ENCODE peak calls at places on chromosome 17, in eight cellular contexts. P is brain microvascular endothelial cell, G is heart right ventricle, U is fibroblast of lung, E is upper lobe of right lung, H is ascending aorta, I is PC-3, Q is ovary. K is an unnamed sample. For H3K27me3, the result is how much of the 10 kb centered on the place peaks cover.

GRCh38 chr17:70655179-70655578 is 485.8 kb downstream of the KCNJ2 start:
- DNase-seq in P (no peak), G (no peak), U (no peak), E (no peak), H (no peak), I (no peak), Q (no peak), K (no peak)

GRCh38 chr17:28567604-28568003 is 3.7 kb downstream of the PIGS start:
- DNase-seq in P (no peak), G (no peak), U (no peak), E (no peak), H (no peak), I (no peak), Q (no peak), K (no peak)

GRCh38 chr17:15490634-15491261 is 23.3 kb upstream of the CDRT4 start:
- DNase-seq in P (peak), G (peak), U (peak), E (no peak), H (peak), I (peak), Q (no peak), K (peak)

GRCh38 chr17:82332669-82333278 is 792 bp downstream of the SECTM1 start:
- DNase-seq in P (no peak), G (peak), U (peak), E (peak), H (no peak), I (peak), Q (peak), K (peak)

GRCh38 chr17:9292563-9292941 is 271.2 kb downstream of the NTN1 start:
- DNase-seq in P (no peak), G (no peak), U (no peak), E (no peak), H (no peak), I (no peak), Q (no peak), K (no peak)

GRCh38 chr17:17077101-17077500 is 34.8 kb downstream of the MPRIP start:
- DNase-seq in P (no peak), G (no peak), U (no peak), E (peak), H (no peak), I (no peak), Q (peak), K (no peak)

GRCh38 chr17:51461578-51462004 is 201.2 kb downstream of the UTP18 start:
- DNase-seq in P (peak), G (peak), U (peak), E (peak), H (no peak), I (peak), Q (peak), K (peak)

GRCh38 chr17:40486513-40487370 is 14.7 kb downstream of the TNS4 start:
- DNase-seq in P (peak), G (no peak), U (peak), E (no peak), H (no peak), I (peak), Q (peak), K (no peak)

GRCh38 chr17:55456307-55457240 is 34.9 kb upstream of the MMD start:
- DNase-seq in P (no peak), G (no peak), U (no peak), E (no peak), H (no peak), I (peak), Q (no peak), K (no peak)

GRCh38 chr17:45847747-45848146 is 3.1 kb downstream of the SPPL2C start:
- DNase-seq in P (no peak), G (no peak), U (no peak), E (no peak), H (no peak), I (no peak), Q (no peak), K (no peak)

GRCh38 chr17:7997186-7997585 is 5.2 kb upstream of the GUCY2D start:
- DNase-seq in P (no peak), G (peak), U (peak), E (no peak), H (no peak), I (peak), Q (no peak), K (no peak)

GRCh38 chr17:70184770-70185169 is 15.4 kb downstream of the KCNJ2 start:
- DNase-seq in P (peak), G (no peak), U (peak), E (no peak), H (no peak), I (peak), Q (no peak), K (no peak)

GRCh38 chr17:55540414-55541091 is 29.3 kb upstream of the SMIM36 start:
- DNase-seq in P (peak), G (no peak), U (peak), E (no peak), H (no peak), I (peak), Q (no peak), K (no peak)

GRCh38 chr17:40099627-40100418 is 566 bp downstream of the NR1D1 start:
- DNase-seq in P (no peak), G (no peak), U (no peak), E (no peak), H (no peak), I (no peak), Q (no peak), K (peak)

DNA sequence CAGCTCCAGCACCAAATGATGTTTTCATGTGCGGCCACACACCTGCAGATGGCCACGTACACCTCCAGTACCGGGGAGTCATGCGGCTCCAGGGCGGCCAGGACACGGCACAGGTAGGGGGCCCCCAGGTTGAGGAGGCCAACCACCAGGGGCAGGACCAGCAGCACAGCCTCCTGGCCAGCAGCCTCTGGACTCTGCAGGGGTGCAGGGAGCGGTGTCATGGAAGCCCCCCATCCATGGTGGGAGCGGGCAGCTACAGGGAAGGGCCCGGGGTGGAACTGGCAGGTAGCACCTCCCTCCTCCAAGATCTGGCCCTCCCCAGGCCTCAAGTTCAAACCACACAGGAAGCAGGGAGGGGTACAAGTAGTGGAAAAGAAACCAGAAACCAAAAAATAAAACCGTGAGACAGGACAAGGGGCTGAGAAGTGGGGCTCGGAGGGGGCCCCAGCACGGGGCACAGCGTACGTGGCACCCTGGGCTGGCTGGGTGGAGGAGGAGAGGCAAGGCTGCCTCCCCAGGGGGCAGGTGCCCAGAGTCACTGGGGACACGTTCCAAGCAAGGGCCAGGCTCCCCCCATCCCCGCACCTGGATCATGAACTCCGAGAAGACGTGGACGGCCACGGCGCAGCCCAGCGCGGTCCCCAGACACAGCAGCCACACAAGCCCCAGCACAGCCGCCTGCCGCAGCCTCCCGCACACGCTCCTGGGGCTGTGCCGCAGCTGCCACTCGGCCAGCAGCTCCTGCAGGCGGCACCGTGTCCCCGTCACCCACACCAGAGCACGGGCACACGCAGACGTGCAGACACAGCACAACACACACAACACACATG is 7.4 kb downstream of the TMC6 start:
- DNase-seq in P (no peak), G (peak), U (no peak), E (no peak), H (no peak), I (no peak), Q (no peak), K (peak)
- H3K4me3 ChIP-seq in P (no peak), G (no peak), U (no peak), E (no peak), H (no peak), I (no peak), Q (no peak), K (no peak)

DNA sequence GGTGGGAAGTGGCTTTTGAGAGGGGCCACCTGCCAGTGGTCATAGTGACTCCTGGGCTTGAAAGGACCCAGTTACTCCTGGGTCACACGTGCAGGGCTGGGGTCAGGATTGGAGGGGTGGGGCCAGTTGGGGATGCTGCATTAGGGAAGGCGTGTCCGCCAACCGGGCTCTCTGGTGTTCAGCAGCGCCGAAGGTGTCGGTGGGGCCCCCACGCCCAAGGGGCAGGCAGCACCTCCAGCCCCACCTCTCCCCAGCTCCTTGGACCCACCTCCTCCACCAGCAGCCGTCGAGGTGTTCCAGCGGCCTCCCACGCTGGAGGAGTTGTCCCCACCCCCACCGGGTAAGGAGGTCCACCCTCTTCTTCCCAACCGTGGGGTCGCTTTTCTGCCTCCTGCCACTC is 9.5 kb downstream of the ABI3 start:
- DNase-seq in P (no peak), G (no peak), U (no peak), E (no peak), H (no peak), I (no peak), Q (no peak), K (no peak)
- H3K27ac ChIP-seq in P (no peak), G (no peak), U (no peak), E (no peak), H (no peak), I (no peak), Q (no peak), K (no peak)

GRCh38 chr17:60146206-60146605 is 3.6 kb upstream of the CA4 start:
- DNase-seq in P (no peak), G (no peak), U (no peak), E (no peak), H (no peak), I (no peak), Q (no peak), K (no peak)

GRCh38 chr17:60145006-60145935 is 4.5 kb upstream of the CA4 start:
- DNase-seq in P (no peak), G (no peak), U (no peak), E (no peak), H (no peak), I (peak), Q (no peak), K (no peak)

GRCh38 chr17:60149691-60150582 is at the start of gene CA4:
- DNase-seq in P (no peak), G (peak), U (no peak), E (no peak), H (no peak), I (no peak), Q (no peak), K (no peak)

GRCh38 chr17:60148300-60148838 is 1.4 kb upstream of the CA4 start:
- DNase-seq in P (no peak), G (no peak), U (no peak), E (no peak), H (no peak), I (no peak), Q (no peak), K (no peak)

DNA sequence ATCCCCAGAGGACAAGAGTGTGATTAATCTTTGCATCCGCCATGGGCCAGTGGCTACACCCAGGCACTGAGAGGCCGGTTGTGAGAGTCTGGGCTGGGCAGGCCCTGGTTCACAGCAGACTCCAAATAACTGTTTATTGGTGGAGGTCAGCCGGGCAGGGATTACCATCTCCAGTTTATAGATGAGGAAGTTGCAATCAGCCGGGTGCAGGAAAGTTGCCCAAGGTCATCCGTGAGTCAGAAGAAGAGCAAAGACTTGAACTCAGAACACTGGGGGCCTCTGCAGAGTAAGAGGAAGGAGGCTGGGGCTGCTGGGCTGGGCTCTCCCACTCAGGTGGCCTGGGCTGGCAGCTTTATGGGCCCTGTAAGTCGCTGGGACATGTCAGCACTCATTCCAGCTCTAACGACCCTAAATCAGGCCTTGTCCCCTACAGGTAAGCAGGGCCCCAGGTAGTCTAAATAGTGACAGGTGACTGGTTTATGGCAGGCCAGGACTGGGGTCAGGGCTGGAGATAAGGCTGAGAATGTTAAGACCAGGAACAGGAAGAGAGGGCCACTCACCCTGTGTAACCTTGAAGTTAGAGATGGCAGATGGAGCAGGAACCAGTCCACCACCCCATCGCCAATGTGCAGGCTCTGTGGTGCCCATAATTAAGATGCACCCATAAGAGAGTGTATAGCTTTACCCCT is 2.1 kb upstream of the CA4 start:
- DNase-seq in P (no peak), G (no peak), U (no peak), E (no peak), H (no peak), I (no peak), Q (no peak), K (no peak)
- H3K27me3 ChIP-seq in P (under half), G (half or more), U (half or more), E (half or more), H (under half), I (under half), Q (under half), K (under half)

GRCh38 chr17:30812218-30813177 is 12.0 kb downstream of the CRLF3 start:
- DNase-seq in P (no peak), G (no peak), U (peak), E (no peak), H (no peak), I (peak), Q (no peak), K (no peak)
- H3K4me3 ChIP-seq in P (no peak), G (no peak), U (no peak), E (no peak), H (no peak), I (no peak), Q (no peak), K (no peak)

GRCh38 chr17:3526491-3526890 is 31.1 kb downstream of the TRPV3 start:
- DNase-seq in P (no peak), G (no peak), U (no peak), E (peak), H (no peak), I (no peak), Q (no peak), K (no peak)
- H3K27ac ChIP-seq in P (no peak), G (no peak), U (no peak), E (no peak), H (no peak), I (no peak), Q (no peak), K (no peak)

DNA sequence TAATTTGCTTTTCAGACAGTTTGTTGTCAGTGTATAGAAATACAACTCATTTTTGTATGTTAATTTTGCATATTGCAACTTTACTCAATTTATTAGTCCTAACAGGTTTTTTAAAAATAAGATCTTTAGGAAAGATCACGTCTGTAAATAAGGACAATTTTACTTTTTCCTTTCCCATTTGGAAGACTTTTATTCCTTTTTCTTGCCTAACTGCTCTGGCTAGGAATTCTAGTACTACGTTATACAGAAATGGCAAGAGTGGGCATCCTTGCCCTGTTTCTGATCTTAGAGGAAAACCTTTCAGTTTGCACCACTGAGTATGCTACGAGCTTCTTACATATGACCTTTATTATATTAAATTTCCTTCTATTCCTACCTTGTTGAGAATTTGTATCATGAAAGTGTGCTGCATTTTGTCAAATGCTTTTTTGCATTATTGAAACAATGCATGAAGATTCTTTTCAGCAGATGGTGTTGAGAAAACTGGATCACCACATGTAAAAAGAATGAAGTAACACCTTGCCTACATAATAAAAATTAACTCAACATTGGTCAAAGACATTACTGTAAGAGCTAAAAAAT is 113.4 kb downstream of the BRIP1 start:
- DNase-seq in P (no peak), G (no peak), U (no peak), E (no peak), H (no peak), I (no peak), Q (no peak), K (no peak)
- H3K27me3 ChIP-seq in P (under half), G (under half), U (under half), E (under half), H (under half), I (under half), Q (under half), K (under half)

GRCh38 chr17:57622327-57622885 is 122.7 kb downstream of the CCDC182 start:
- DNase-seq in P (no peak), G (no peak), U (no peak), E (no peak), H (no peak), I (no peak), Q (no peak), K (no peak)
- H3K4me3 ChIP-seq in P (no peak), G (no peak), U (no peak), E (no peak), H (no peak), I (no peak), Q (no peak), K (no peak)